ENCODE peak calls at places on chromosome 9, in four cellular contexts. T is mammary epithelial cell, Y is neuronal stem cell, K is neural progenitor cell. O is an unnamed sample. For H3K9me3, the result is how much of the 10 kb centered on the place peaks cover.

GRCh38 chr9:136093995-136094881 is 851 bp downstream of the NACC2 start:
- DNase-seq in T (peak), Y (peak), K (peak), O (peak)

GRCh38 chr9:117418111-117418510 is 3.3 kb upstream of the ASTN2 start:
- DNase-seq in T (no peak), Y (no peak), K (no peak), O (no peak)

GRCh38 chr9:125261501-125262216 is at the start of gene GAPVD1:
- DNase-seq in T (peak), Y (peak), K (peak), O (peak)

GRCh38 chr9:69975681-69976080 is 68.0 kb upstream of the MAMDC2 start:
- DNase-seq in T (no peak), Y (no peak), K (no peak), O (peak)

GRCh38 chr9:99356512-99356971 is 134.5 kb downstream of the SEC61B start:
- DNase-seq in T (no peak), Y (no peak), K (no peak), O (no peak)

GRCh38 chr9:120374239-120374638 is 205.7 kb downstream of the CDK5RAP2 start:
- DNase-seq in T (no peak), Y (no peak), K (no peak), O (no peak)

GRCh38 chr9:83708515-83709158 is 879 bp upstream of the UBQLN1 start:
- DNase-seq in T (peak), Y (no peak), K (peak), O (peak)

GRCh38 chr9:131738838-131739191 is 1.1 kb downstream of the RAPGEF1 start:
- DNase-seq in T (peak), Y (no peak), K (peak), O (no peak)

GRCh38 chr9:134412298-134412711 is 86.0 kb downstream of the RXRA start:
- DNase-seq in T (peak), Y (no peak), K (no peak), O (no peak)

GRCh38 chr9:90726215-90726614 is 75.4 kb upstream of the SYK start:
- DNase-seq in T (no peak), Y (no peak), K (peak), O (no peak)

GRCh38 chr9:128635266-128636023 is 21.2 kb downstream of the DYNC2I2 start:
- DNase-seq in T (peak), Y (peak), K (peak), O (peak)

GRCh38 chr9:7324031-7324654 is 475.4 kb downstream of the DMAC1 start:
- DNase-seq in T (peak), Y (no peak), K (no peak), O (peak)

DNA sequence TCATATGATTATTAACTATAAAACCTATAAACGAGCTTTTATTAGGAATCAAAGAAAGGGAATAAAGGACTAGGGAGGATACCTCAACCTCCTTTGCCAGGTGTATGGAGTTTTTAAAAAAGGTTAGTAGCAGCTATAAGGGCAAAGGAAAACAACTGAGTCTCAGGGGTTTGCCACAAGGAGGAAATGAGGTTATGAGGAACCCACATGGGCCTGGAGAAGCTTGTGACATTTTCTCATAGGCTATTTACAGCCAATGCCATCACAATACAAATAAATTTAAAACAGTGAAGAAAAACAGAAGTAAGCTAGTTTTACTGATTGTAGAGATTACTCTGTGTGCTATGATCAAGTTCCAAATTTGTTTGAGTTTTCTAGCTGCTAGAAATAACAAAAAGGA is 92.7 kb downstream of the CDKN2A start:
- DNase-seq in T (no peak), Y (no peak), K (no peak), O (no peak)
- H3K9me3 ChIP-seq in T (under half), Y (under half), K (under half), O (under half)

GRCh38 chr9:127249877-127250276 is 14.7 kb upstream of the GARNL3 start:
- DNase-seq in T (no peak), Y (no peak), K (no peak), O (no peak)

GRCh38 chr9:127248241-127248640 is 16.3 kb upstream of the GARNL3 start:
- DNase-seq in T (no peak), Y (no peak), K (no peak), O (no peak)

GRCh38 chr9:127241354-127241753 is 23.2 kb upstream of the GARNL3 start:
- DNase-seq in T (no peak), Y (no peak), K (no peak), O (no peak)

GRCh38 chr9:127244609-127245601 is 19.7 kb upstream of the GARNL3 start:
- DNase-seq in T (peak), Y (peak), K (peak), O (peak)

DNA sequence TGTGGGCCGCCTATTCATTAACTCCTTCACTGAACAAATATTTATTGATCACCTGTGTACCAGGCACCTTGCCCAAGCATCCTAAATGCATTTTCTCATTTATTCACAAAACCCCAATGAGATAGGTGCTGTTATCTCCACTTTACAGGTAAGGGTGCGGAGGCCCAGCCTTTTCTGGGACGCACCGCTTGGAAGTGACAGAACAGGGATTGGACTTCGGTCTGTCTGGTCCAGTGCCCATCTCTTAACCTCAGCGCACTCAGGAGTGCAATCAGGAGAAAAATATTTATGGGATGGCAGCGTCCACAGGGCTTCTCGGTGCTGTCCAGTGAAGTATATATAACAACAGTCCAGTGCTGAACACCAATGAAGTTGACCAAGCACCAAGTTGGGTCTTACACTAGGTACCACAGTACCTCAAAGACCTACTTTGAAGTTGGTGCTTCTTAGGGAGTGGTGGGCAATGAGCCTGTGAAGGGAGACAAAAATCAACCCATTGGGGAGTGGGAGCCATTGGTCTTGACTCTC is 18.9 kb upstream of the GARNL3 start:
- DNase-seq in T (no peak), Y (no peak), K (no peak), O (no peak)
- H3K4me2 ChIP-seq in T (peak), Y (peak), K (peak), O (peak)

GRCh38 chr9:129777769-129778130 is 24.9 kb upstream of the PTGES start:
- DNase-seq in T (peak), Y (no peak), K (no peak), O (no peak)
- H3K9ac ChIP-seq in T (peak), Y (no peak), K (no peak), O (no peak)

GRCh38 chr9:11194249-11194648 is 581.4 kb upstream of the PTPRD start:
- DNase-seq in T (no peak), Y (no peak), K (no peak), O (no peak)
- H3K9me3 ChIP-seq in T (under half), Y (under half), K (under half), O (under half)

GRCh38 chr9:113548221-113549041 is 84.9 kb downstream of the RGS3 start:
- DNase-seq in T (peak), Y (no peak), K (peak), O (no peak)
- H3K4me2 ChIP-seq in T (peak), Y (no peak), K (no peak), O (no peak)

O was measured in fibroblast of lung.